ENCODE peak calls at places on chromosome 11, in four cellular contexts. O is K562, C is tibial artery, M is fibroblast of mammary gland. L is an unnamed sample.

GRCh38 chr11:83025267-83025704 is 46.4 kb downstream of the RAB30 start:
- DNase-seq in C (no peak), M (no peak), O (no peak), L (no peak)

GRCh38 chr11:73429121-73429740 is 53.0 kb downstream of the RELT start:
- DNase-seq in O (no peak), C (no peak), M (peak), L (peak)

GRCh38 chr11:10638285-10638684 is 55.3 kb downstream of the IRAG1 start:
- DNase-seq in C (peak), M (peak), O (no peak), L (no peak)

GRCh38 chr11:29184939-29185890 is 831.6 kb downstream of the KCNA4 start:
- DNase-seq in C (no peak), O (no peak), M (peak), L (peak)

GRCh38 chr11:118111019-118111743 is 24.4 kb upstream of the SMIM35 start:
- DNase-seq in M (no peak), O (no peak), C (no peak), L (no peak)

GRCh38 chr11:86492370-86493030 is 117.8 kb downstream of the CCDC81 start:
- DNase-seq in M (no peak), O (no peak), C (no peak), L (no peak)

GRCh38 chr11:123654566-123655081 is at the start of gene SCN3B:
- DNase-seq in C (peak), O (peak), M (peak), L (no peak)

GRCh38 chr11:130785376-130786110 is 130.7 kb downstream of the SNX19 start:
- DNase-seq in C (no peak), O (no peak), M (peak), L (peak)

GRCh38 chr11:75592699-75593098 is 30.6 kb downstream of the SERPINH1 start:
- DNase-seq in M (no peak), C (no peak), O (no peak), L (no peak)

GRCh38 chr11:86577663-86578636 is 94.5 kb downstream of the ME3 start:
- DNase-seq in M (peak), O (no peak), C (peak), L (peak)

GRCh38 chr11:122093731-122094130 is 22.3 kb downstream of the BLID start:
- DNase-seq in O (no peak), C (no peak), M (peak), L (peak)

GRCh38 chr11:8011981-8012444 is 24.9 kb downstream of the EIF3F start:
- DNase-seq in C (no peak), O (no peak), M (peak), L (peak)

GRCh38 chr11:1751999-1752906 is 1.9 kb upstream of the IFITM10 start:
- DNase-seq in M (no peak), O (peak), C (no peak), L (no peak)

GRCh38 chr11:43123443-43123842 is 188.4 kb upstream of the API5 start:
- DNase-seq in O (no peak), M (no peak), C (no peak), L (no peak)

GRCh38 chr11:94895451-94895850 is 77.9 kb downstream of the CWC15 start:
- DNase-seq in O (peak), C (no peak), M (peak), L (peak)

GRCh38 chr11:6647282-6647679 is 8.3 kb downstream of the DCHS1 start:
- DNase-seq in C (no peak), M (peak), O (no peak), L (peak)

GRCh38 chr11:10323793-10324170 is 18.9 kb downstream of the ADM start:
- DNase-seq in C (no peak), M (peak), O (no peak), L (no peak)

GRCh38 chr11:2475151-2475918 is 30.5 kb downstream of the KCNQ1 start:
- DNase-seq in M (no peak), C (no peak), O (no peak), L (no peak)

GRCh38 chr11:128835741-128836410 is 31.2 kb downstream of the KCNJ1 start:
- DNase-seq in C (no peak), M (no peak), O (no peak), L (no peak)

GRCh38 chr11:115665345-115665901 is 161.2 kb upstream of the CADM1 start:
- DNase-seq in M (no peak), C (no peak), O (no peak), L (no peak)

GRCh38 chr11:86037743-86038142 is 31.1 kb downstream of the PICALM start:
- DNase-seq in C (no peak), O (no peak), M (no peak), L (no peak)

GRCh38 chr11:66471142-66471541 is 4.4 kb downstream of the PELI3 start:
- DNase-seq in C (no peak), M (no peak), O (no peak), L (no peak)

GRCh38 chr11:95923441-95923729 is 522 bp downstream of the MTMR2 start:
- DNase-seq in O (no peak), C (no peak), M (no peak), L (no peak)

GRCh38 chr11:103295704-103296103 is 186.5 kb downstream of the DYNC2H1 start:
- DNase-seq in C (no peak), M (peak), O (no peak), L (no peak)

GRCh38 chr11:26244207-26244606 is 87.7 kb upstream of the ANO3 start:
- DNase-seq in C (no peak), M (peak), O (no peak), L (no peak)

GRCh38 chr11:131615611-131616010 is 245.2 kb downstream of the NTM start:
- DNase-seq in C (no peak), M (no peak), O (no peak), L (no peak)

GRCh38 chr11:70298243-70298915 is 27.9 kb downstream of the PPFIA1 start:
- DNase-seq in O (no peak), M (no peak), C (no peak), L (no peak)

GRCh38 chr11:9745411-9746211 is 81.7 kb downstream of the SWAP70 start:
- DNase-seq in C (no peak), O (no peak), M (no peak), L (no peak)

GRCh38 chr11:100847696-100848216 is 160.7 kb downstream of the ARHGAP42 start:
- DNase-seq in O (no peak), C (no peak), M (no peak), L (no peak)

GRCh38 chr11:115297330-115297729 is 206.9 kb downstream of the CADM1 start:
- DNase-seq in O (no peak), C (no peak), M (no peak), L (no peak)

GRCh38 chr11:96012086-96012824 is 88.3 kb upstream of the MTMR2 start:
- DNase-seq in C (no peak), M (peak), O (no peak), L (peak)

DNA sequence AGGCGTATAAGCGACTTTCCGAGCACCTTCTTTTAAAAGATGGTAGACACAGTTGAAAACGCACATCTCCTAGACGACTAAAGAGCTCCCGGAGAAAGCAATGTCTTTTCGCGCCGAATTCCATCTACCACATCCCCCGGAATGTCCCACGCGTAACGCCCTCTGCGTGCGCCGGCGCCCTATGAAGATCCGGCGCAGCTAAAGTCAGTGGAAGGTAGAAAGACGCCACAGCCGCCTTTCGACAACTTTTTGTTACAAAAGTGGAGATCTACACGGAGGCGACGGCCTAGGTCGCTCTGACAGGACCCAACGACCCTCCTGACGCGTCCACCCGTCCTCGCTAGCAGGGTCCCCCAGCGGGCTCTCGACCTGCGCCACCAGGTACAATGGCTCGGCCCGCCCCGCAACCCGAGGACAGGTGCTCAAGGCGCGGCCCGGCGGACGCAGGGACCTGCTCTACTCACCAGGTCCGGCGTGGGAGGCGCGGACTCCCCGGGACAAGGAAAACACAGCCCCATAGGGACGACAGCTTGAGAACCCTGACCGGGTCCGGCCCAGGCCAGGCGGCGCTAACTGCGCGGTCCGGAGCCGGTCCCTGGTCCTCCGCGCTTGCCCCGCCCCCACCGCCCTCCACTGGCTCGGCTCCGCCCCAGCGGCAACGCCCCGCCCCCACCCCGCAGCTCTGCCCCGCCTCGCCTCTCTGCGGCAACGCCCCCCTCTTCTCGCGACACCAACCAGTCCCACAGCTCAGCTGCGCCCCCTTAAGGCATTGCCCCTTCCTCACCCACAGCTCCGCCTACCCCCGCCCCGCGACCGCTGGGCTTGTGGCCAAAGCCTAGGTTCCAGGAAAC is at the start of gene SVIP:
- DNase-seq in M (peak), O (peak), C (peak), L (peak)
- TF ChIP-seq CTCF in M (peak), O (peak), C (peak), L (peak)

GRCh38 chr11:110478410-110478809 is 48.7 kb downstream of the FDX1 start:
- DNase-seq in C (no peak), O (peak), M (no peak), L (no peak)
- TF ChIP-seq CTCF in C (no peak), O (peak), M (peak), L (peak)

GRCh38 chr11:12235549-12235944 is 125.2 kb downstream of the MICAL2 start:
- DNase-seq in O (no peak), C (no peak), M (peak), L (no peak)
- TF ChIP-seq CTCF in O (peak), C (no peak), M (no peak), L (peak)

GRCh38 chr11:120715239-120715638 is 203.7 kb downstream of the GRIK4 start:
- DNase-seq in O (peak), M (peak), C (no peak), L (no peak)
- TF ChIP-seq CTCF in O (peak), M (peak), C (no peak), L (peak)